ENCODE peak calls at places on chromosomes 13 and 19, in four cellular contexts. One of them, this sample, is unnamed.

GRCh38 chr19:14091086-14091884 is 734 bp upstream of the SAMD1 start:
- DNase-seq in transverse colon: peak
- DNase-seq in GM12878: no peak
- DNase-seq in Panc1: no peak
- DNase-seq in this sample: no peak

GRCh38 chr19:55080915-55081772 is 5.5 kb downstream of the EPS8L1 start:
- DNase-seq in transverse colon: peak
- DNase-seq in GM12878: peak
- DNase-seq in Panc1: no peak
- DNase-seq in this sample: peak

GRCh38 chr13:110916671-110917142 is 1.8 kb upstream of the ANKRD10 start:
- DNase-seq in transverse colon: no peak
- DNase-seq in GM12878: no peak
- DNase-seq in Panc1: no peak
- DNase-seq in this sample: no peak

GRCh38 chr19:49020342-49020741 is 3.5 kb upstream of the LHB start:
- DNase-seq in transverse colon: no peak
- DNase-seq in GM12878: no peak
- DNase-seq in Panc1: no peak
- DNase-seq in this sample: peak

GRCh38 chr13:113432509-113433270 is 20.6 kb downstream of the ADPRHL1 start:
- DNase-seq in transverse colon: no peak
- DNase-seq in GM12878: no peak
- DNase-seq in Panc1: no peak
- DNase-seq in this sample: no peak

GRCh38 chr19:49210108-49210900 is 52.7 kb downstream of the TRPM4 start:
- DNase-seq in transverse colon: peak
- DNase-seq in GM12878: no peak
- DNase-seq in Panc1: no peak
- DNase-seq in this sample: no peak

GRCh38 chr13:110307697-110308376 is 753 bp downstream of the COL4A2 start:
- DNase-seq in transverse colon: no peak
- DNase-seq in GM12878: no peak
- DNase-seq in Panc1: no peak
- DNase-seq in this sample: no peak

GRCh38 chr19:19652482-19653295 is 9.2 kb upstream of the GMIP start:
- DNase-seq in transverse colon: no peak
- DNase-seq in GM12878: no peak
- DNase-seq in Panc1: no peak
- DNase-seq in this sample: no peak

GRCh38 chr19:47719047-47719885 is 6.0 kb downstream of the EHD2 start:
- DNase-seq in transverse colon: peak
- DNase-seq in GM12878: no peak
- DNase-seq in Panc1: no peak
- DNase-seq in this sample: peak

GRCh38 chr13:40539954-40540706 is 126.3 kb downstream of the FOXO1 start:
- DNase-seq in transverse colon: no peak
- DNase-seq in GM12878: no peak
- DNase-seq in Panc1: peak
- DNase-seq in this sample: no peak

GRCh38 chr13:27036236-27036981 is 135.2 kb downstream of the USP12 start:
- DNase-seq in transverse colon: no peak
- DNase-seq in GM12878: no peak
- DNase-seq in Panc1: no peak
- DNase-seq in this sample: no peak

GRCh38 chr13:20465218-20465879 is 60.3 kb downstream of the CRYL1 start:
- DNase-seq in transverse colon: peak
- DNase-seq in GM12878: no peak
- DNase-seq in Panc1: no peak
- DNase-seq in this sample: no peak

GRCh38 chr13:41455725-41456419 is 1.5 kb upstream of the RGCC start:
- DNase-seq in transverse colon: no peak
- DNase-seq in GM12878: no peak
- DNase-seq in Panc1: peak
- DNase-seq in this sample: no peak

GRCh38 chr13:111111376-111111937 is 3.7 kb upstream of the ARHGEF7 start:
- DNase-seq in transverse colon: no peak
- DNase-seq in GM12878: no peak
- DNase-seq in Panc1: no peak
- DNase-seq in this sample: no peak

GRCh38 chr19:18857223-18857622 is 25.5 kb downstream of the UPF1 start:
- DNase-seq in transverse colon: no peak
- DNase-seq in GM12878: no peak
- DNase-seq in Panc1: no peak
- DNase-seq in this sample: no peak

GRCh38 chr19:56765107-56765506 is 75.4 kb downstream of the PEG3 start:
- DNase-seq in transverse colon: peak
- DNase-seq in GM12878: no peak
- DNase-seq in Panc1: no peak
- DNase-seq in this sample: peak

GRCh38 chr19:12464769-12465725 is 19.6 kb downstream of the ZNF709 start:
- DNase-seq in transverse colon: no peak
- DNase-seq in GM12878: no peak
- DNase-seq in Panc1: no peak
- DNase-seq in this sample: no peak

GRCh38 chr13:54591540-54591939 is 1562.9 kb downstream of the OLFM4 start:
- DNase-seq in transverse colon: no peak
- DNase-seq in GM12878: no peak
- DNase-seq in Panc1: no peak
- DNase-seq in this sample: no peak

GRCh38 chr13:34207872-34208271 is 389.9 kb downstream of the RFC3 start:
- DNase-seq in transverse colon: no peak
- DNase-seq in GM12878: no peak
- DNase-seq in Panc1: no peak
- DNase-seq in this sample: no peak

GRCh38 chr13:112903606-112904195 is 65.3 kb upstream of the MCF2L start:
- DNase-seq in transverse colon: no peak
- DNase-seq in GM12878: no peak
- DNase-seq in Panc1: no peak
- DNase-seq in this sample: no peak

GRCh38 chr19:45087531-45087930 is 5.4 kb upstream of the PPP1R37 start:
- DNase-seq in transverse colon: no peak
- DNase-seq in GM12878: no peak
- DNase-seq in Panc1: no peak
- DNase-seq in this sample: no peak

GRCh38 chr13:36051082-36051481 is 80.1 kb downstream of the DCLK1 start:
- DNase-seq in transverse colon: no peak
- DNase-seq in GM12878: no peak
- DNase-seq in Panc1: no peak
- DNase-seq in this sample: no peak

GRCh38 chr19:40141546-40141945 is 49.7 kb upstream of the MAP3K10 start:
- DNase-seq in transverse colon: no peak
- DNase-seq in GM12878: no peak
- DNase-seq in Panc1: no peak
- DNase-seq in this sample: no peak

GRCh38 chr19:10835089-10835753 is 791 bp downstream of the TMED1 start:
- DNase-seq in transverse colon: no peak
- DNase-seq in GM12878: no peak
- DNase-seq in Panc1: no peak
- DNase-seq in this sample: peak

GRCh38 chr19:30090476-30090875 is 148.4 kb downstream of the URI1 start:
- DNase-seq in transverse colon: no peak
- DNase-seq in GM12878: no peak
- DNase-seq in Panc1: no peak
- DNase-seq in this sample: no peak

GRCh38 chr13:35961461-35962220 is 169.5 kb downstream of the DCLK1 start:
- DNase-seq in transverse colon: no peak
- DNase-seq in GM12878: no peak
- DNase-seq in Panc1: no peak
- DNase-seq in this sample: no peak

GRCh38 chr19:29927944-29928669 is 13.9 kb upstream of the URI1 start:
- DNase-seq in transverse colon: no peak
- DNase-seq in GM12878: peak
- DNase-seq in Panc1: no peak
- DNase-seq in this sample: no peak

GRCh38 chr19:13718733-13719132 is 45.6 kb upstream of the MRI1 start:
- DNase-seq in transverse colon: peak
- DNase-seq in GM12878: no peak
- DNase-seq in Panc1: no peak
- DNase-seq in this sample: no peak

GRCh38 chr13:114142640-114143490 is 10.4 kb upstream of the RASA3 start:
- DNase-seq in transverse colon: peak
- DNase-seq in GM12878: no peak
- DNase-seq in Panc1: no peak
- DNase-seq in this sample: peak

GRCh38 chr13:87661471-87661870 is 9.7 kb upstream of the SLITRK5 start:
- DNase-seq in transverse colon: no peak
- DNase-seq in GM12878: no peak
- DNase-seq in Panc1: no peak
- DNase-seq in this sample: no peak

GRCh38 chr13:73090116-73090811 is 31.5 kb downstream of the KLF5 start:
- DNase-seq in transverse colon: peak
- DNase-seq in GM12878: no peak
- DNase-seq in Panc1: peak
- DNase-seq in this sample: peak

GRCh38 chr19:19738564-19738963 is 5.7 kb upstream of the ZNF14 start:
- DNase-seq in transverse colon: no peak
- DNase-seq in GM12878: no peak
- DNase-seq in Panc1: no peak
- DNase-seq in this sample: no peak

GRCh38 chr13:30331331-30331771 is 24.0 kb upstream of the KATNAL1 start:
- DNase-seq in transverse colon: peak
- DNase-seq in GM12878: no peak
- DNase-seq in Panc1: no peak
- DNase-seq in this sample: no peak

GRCh38 chr13:54287062-54287764 is 1258.6 kb downstream of the OLFM4 start:
- DNase-seq in transverse colon: no peak
- DNase-seq in GM12878: no peak
- DNase-seq in Panc1: no peak
- DNase-seq in this sample: no peak

GRCh38 chr19:32749361-32749760 is 29.8 kb downstream of the TDRD12 start:
- DNase-seq in transverse colon: no peak
- DNase-seq in GM12878: no peak
- DNase-seq in Panc1: no peak
- DNase-seq in this sample: no peak

GRCh38 chr19:32750441-32751055 is 31.0 kb downstream of the TDRD12 start:
- DNase-seq in transverse colon: no peak
- DNase-seq in GM12878: no peak
- DNase-seq in Panc1: no peak
- DNase-seq in this sample: no peak

GRCh38 chr19:32751066-32751465 is 31.5 kb downstream of the TDRD12 start:
- DNase-seq in transverse colon: no peak
- DNase-seq in GM12878: no peak
- DNase-seq in Panc1: no peak
- DNase-seq in this sample: no peak

GRCh38 chr19:32748948-32749347 is 29.4 kb downstream of the TDRD12 start:
- DNase-seq in transverse colon: no peak
- DNase-seq in GM12878: no peak
- DNase-seq in Panc1: no peak
- DNase-seq in this sample: no peak

GRCh38 chr19:32748497-32748896 is 28.9 kb downstream of the TDRD12 start:
- DNase-seq in transverse colon: no peak
- DNase-seq in GM12878: no peak
- DNase-seq in Panc1: no peak
- DNase-seq in this sample: no peak
- TF ChIP-seq POLR2AphosphoS5 in transverse colon: no peak
- TF ChIP-seq POLR2AphosphoS5 in GM12878: no peak
- TF ChIP-seq POLR2AphosphoS5 in Panc1: no peak
- TF ChIP-seq POLR2AphosphoS5 in this sample: no peak

DNA sequence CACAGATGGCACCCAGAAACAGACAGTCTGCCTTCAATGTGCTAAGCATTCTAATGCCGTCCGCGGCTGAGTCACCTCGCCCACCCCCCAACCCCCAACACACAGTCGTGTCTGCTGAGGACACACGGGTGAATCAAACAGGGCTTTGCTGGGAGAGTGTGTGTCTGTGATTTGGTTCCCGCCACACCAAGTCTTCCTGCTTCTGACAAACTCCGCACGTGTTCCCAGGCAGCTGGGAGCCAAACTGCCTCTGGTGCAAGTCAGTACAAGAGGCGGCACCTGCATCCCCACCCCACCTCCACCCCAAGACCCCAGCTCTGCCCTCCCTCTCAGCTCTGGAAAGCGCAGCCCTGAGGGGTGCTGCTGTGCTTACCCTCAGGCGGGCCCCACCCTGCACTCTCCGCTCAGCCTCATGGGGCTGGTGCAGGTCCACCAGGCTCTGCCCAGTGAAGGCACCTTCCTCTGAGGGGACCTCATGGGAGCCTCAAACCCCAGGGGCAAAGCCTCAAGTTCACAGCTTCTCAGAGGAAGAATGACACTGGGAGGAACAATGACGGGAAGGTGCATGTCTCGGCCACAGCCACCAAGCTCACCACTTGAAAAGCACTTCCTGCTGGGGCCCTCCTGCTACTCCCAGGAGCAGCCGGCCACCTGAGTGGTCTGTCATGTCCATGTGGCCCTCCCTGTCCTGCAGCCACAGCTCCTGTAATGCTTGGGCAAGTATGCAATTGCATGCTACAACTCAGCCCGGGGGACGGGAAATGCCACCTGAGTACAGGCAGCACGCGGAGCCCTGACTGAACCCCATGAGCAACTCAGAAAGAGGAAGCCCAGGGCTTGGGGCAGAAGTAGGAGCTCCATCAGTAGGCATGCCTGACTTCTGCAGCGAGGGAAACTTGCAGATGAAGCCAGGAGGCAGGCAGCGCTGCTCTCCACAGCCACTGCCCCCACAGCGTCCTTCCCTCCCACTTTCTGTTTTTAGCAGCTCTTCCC is 15.1 kb upstream of the SLC35E1 start:
- DNase-seq in transverse colon: peak
- DNase-seq in GM12878: peak
- DNase-seq in Panc1: no peak
- DNase-seq in this sample: no peak
- TF ChIP-seq POLR2AphosphoS5 in transverse colon: no peak
- TF ChIP-seq POLR2AphosphoS5 in GM12878: peak
- TF ChIP-seq POLR2AphosphoS5 in Panc1: no peak
- TF ChIP-seq POLR2AphosphoS5 in this sample: no peak

GRCh38 chr19:5665781-5666513 is 14.4 kb downstream of the MICOS13 start:
- DNase-seq in transverse colon: no peak
- DNase-seq in GM12878: peak
- DNase-seq in Panc1: no peak
- DNase-seq in this sample: no peak
- TF ChIP-seq POLR2AphosphoS5 in transverse colon: no peak
- TF ChIP-seq POLR2AphosphoS5 in GM12878: no peak
- TF ChIP-seq POLR2AphosphoS5 in Panc1: no peak
- TF ChIP-seq POLR2AphosphoS5 in this sample: no peak

GRCh38 chr13:91347996-91348905 is 764 bp downstream of the MIR17HG start:
- DNase-seq in transverse colon: peak
- DNase-seq in GM12878: no peak
- DNase-seq in Panc1: no peak
- DNase-seq in this sample: peak
- TF ChIP-seq POLR2AphosphoS5 in transverse colon: no peak
- TF ChIP-seq POLR2AphosphoS5 in GM12878: no peak
- TF ChIP-seq POLR2AphosphoS5 in Panc1: no peak
- TF ChIP-seq POLR2AphosphoS5 in this sample: no peak

GRCh38 chr19:42254083-42254849 is 662 bp downstream of the ERF start:
- DNase-seq in transverse colon: peak
- DNase-seq in GM12878: no peak
- DNase-seq in Panc1: no peak
- DNase-seq in this sample: peak
- TF ChIP-seq POLR2AphosphoS5 in transverse colon: peak
- TF ChIP-seq POLR2AphosphoS5 in GM12878: no peak
- TF ChIP-seq POLR2AphosphoS5 in Panc1: no peak
- TF ChIP-seq POLR2AphosphoS5 in this sample: peak

This sample was measured in stomach.